ENCODE peak calls at places on chromosomes 13 and 19, in six cellular contexts. U, I, F, N, T and L are unnamed samples.

GRCh38 chr19:1279782-1280341 is 4.5 kb downstream of the FAM174C start:
- DNase-seq in U (peak; percentile 87), I (peak; percentile 94), F (no peak), N (peak; percentile 25), T (peak; percentile 89), L (peak; percentile 93)

GRCh38 chr19:17125052-17125727 is 49.6 kb downstream of the MYO9B start:
- DNase-seq in U (no peak), I (peak; percentile 83), F (no peak), N (no peak), T (no peak), L (peak; percentile 79)

GRCh38 chr19:35860818-35861639 is 4.3 kb downstream of the KIRREL2 start:
- DNase-seq in U (peak; percentile 78), I (no peak), F (no peak), N (no peak), T (peak; percentile 70), L (no peak)

GRCh38 chr19:36939153-36939552 is 23.0 kb downstream of the ZNF568 start:
- DNase-seq in U (no peak), I (no peak), F (no peak), N (no peak), T (no peak), L (no peak)

GRCh38 chr19:3365447-3366103 is 808 bp upstream of the NFIC start:
- DNase-seq in U (no peak), I (no peak), F (no peak), N (no peak), T (no peak), L (no peak)

GRCh38 chr13:110341445-110342247 is 34.6 kb downstream of the COL4A2 start:
- DNase-seq in U (no peak), I (no peak), F (no peak), N (no peak), T (no peak), L (no peak)

GRCh38 chr19:1098177-1099051 is 3.2 kb upstream of the POLR2E start:
- DNase-seq in U (no peak), I (no peak), F (no peak), N (no peak), T (peak; percentile 57), L (no peak)

GRCh38 chr13:45833663-45834062 is 17.9 kb downstream of the SIAH3 start:
- DNase-seq in U (no peak), I (no peak), F (no peak), N (no peak), T (no peak), L (no peak)

GRCh38 chr13:25886438-25887214 is 165.2 kb downstream of the SHISA2 start:
- DNase-seq in U (no peak), I (no peak), F (peak; percentile 21), N (peak; percentile 57), T (no peak), L (no peak)

GRCh38 chr13:79481685-79482052 is 714 bp downstream of the NDFIP2 start:
- DNase-seq in U (no peak), I (no peak), F (no peak), N (no peak), T (peak; percentile 43), L (peak; percentile 25)

GRCh38 chr13:59537500-59537899 is 626.2 kb downstream of the DIAPH3 start:
- DNase-seq in U (no peak), I (no peak), F (no peak), N (no peak), T (no peak), L (no peak)

GRCh38 chr13:76383671-76384461 is 502.3 kb downstream of the KCTD12 start:
- DNase-seq in U (no peak), I (no peak), F (no peak), N (peak; percentile 58), T (peak; percentile 2), L (no peak)

GRCh38 chr19:43432866-43433673 is 18.4 kb downstream of the TEX101 start:
- DNase-seq in U (peak; percentile 55), I (peak; percentile 70), F (no peak), N (peak; percentile 44), T (peak; percentile 77), L (peak; percentile 74)

GRCh38 chr19:38059897-38060296 is 152.9 kb downstream of the SIPA1L3 start:
- DNase-seq in U (no peak), I (peak; percentile 71), F (no peak), N (no peak), T (no peak), L (peak; percentile 58)

GRCh38 chr19:3778899-3779723 is 7.1 kb downstream of the MATK start:
- DNase-seq in U (no peak), I (no peak), F (no peak), N (no peak), T (no peak), L (no peak)

GRCh38 chr19:36915992-36916830 is at the start of the genes ZNF568 and ZNF829:
- DNase-seq in U (peak; percentile 62), I (peak; percentile 85), F (peak; percentile 53), N (peak; percentile 88), T (no peak), L (peak; percentile 83)

GRCh38 chr13:24905242-24905641 is 141.3 kb downstream of the RNF17 start:
- DNase-seq in U (no peak), I (no peak), F (no peak), N (no peak), T (no peak), L (no peak)

GRCh38 chr13:99380402-99380801 is 73.2 kb upstream of the GPR183 start:
- DNase-seq in U (no peak), I (no peak), F (no peak), N (no peak), T (no peak), L (no peak)

GRCh38 chr19:17797397-17798201 is 2.7 kb downstream of the B3GNT3 start:
- DNase-seq in U (no peak), I (no peak), F (peak; percentile 80), N (no peak), T (peak; percentile 48), L (no peak)

GRCh38 chr13:75129331-75129730 is 352.6 kb downstream of the TBC1D4 start:
- DNase-seq in U (no peak), I (no peak), F (no peak), N (no peak), T (no peak), L (no peak)

GRCh38 chr19:47369923-47370625 is 21.0 kb downstream of the DHX34 start:
- DNase-seq in U (no peak), I (no peak), F (no peak), N (peak; percentile 18), T (no peak), L (no peak)

GRCh38 chr13:87123987-87124784 is 547.0 kb upstream of the SLITRK5 start:
- DNase-seq in U (no peak), I (no peak), F (peak; percentile 23), N (no peak), T (peak; percentile 26), L (no peak)

GRCh38 chr19:7973883-7974282 is 30.4 kb upstream of the TIMM44 start:
- DNase-seq in U (no peak), I (no peak), F (no peak), N (no peak), T (no peak), L (no peak)

GRCh38 chr19:39104104-39104708 is 20.0 kb downstream of the ACP7 start:
- DNase-seq in U (no peak), I (no peak), F (no peak), N (no peak), T (no peak), L (no peak)

GRCh38 chr19:7910321-7911161 is 4.1 kb upstream of the TGFBR3L start:
- DNase-seq in U (no peak), I (no peak), F (no peak), N (no peak), T (no peak), L (no peak)

GRCh38 chr13:30932481-30933333 is at the start of gene TEX26:
- DNase-seq in U (peak; percentile 54), I (no peak), F (no peak), N (no peak), T (no peak), L (no peak)

GRCh38 chr13:99859178-99860177 is 112.1 kb downstream of the ZIC5 start:
- DNase-seq in U (no peak), I (no peak), F (no peak), N (no peak), T (no peak), L (peak; percentile 17)

GRCh38 chr19:49930483-49931011 is 1.2 kb upstream of the NUP62 start:
- DNase-seq in U (no peak), I (no peak), F (no peak), N (no peak), T (no peak), L (no peak)